ENCODE peak calls at places on chromosome 5, in eight cellular contexts. O is caudate nucleus; V is CD4-positive, CD25-positive, alpha-beta regulatory T cell; R is WTC11; E is stimulated activated CD8-positive, alpha-beta memory T cell treated with anti-CD3 and anti-CD28 coated beads, Interleukin-12 subunit alpha, Interleukin-12 subunit beta, amount 100 ng/mL, for 1 hour; Z is AG08396; T is NCI-H1092; K is right atrium auricular region. C is an unnamed sample.
A peak's percentile ranks its signal among the peaks of the same experiment; 100 is the strongest.

GRCh38 chr5:181236954-181237641 is 6.6 kb downstream of the RACK1 start:
- DNase-seq in O (no peak), V (no peak), R (no peak), E (no peak), Z (no peak), T (no peak), K (no peak), C (no peak)

GRCh38 chr5:140338336-140338735 is 8.1 kb downstream of the HBEGF start:
- DNase-seq in O (no peak), V (no peak), R (no peak), E (no peak), Z (no peak), T (no peak), K (no peak), C (no peak)

GRCh38 chr5:119255571-119256356 is 100.1 kb upstream of the TNFAIP8 start:
- DNase-seq in O (no peak), V (no peak), R (peak; percentile 67), E (no peak), Z (no peak), T (no peak), K (no peak), C (no peak)

GRCh38 chr5:59673438-59674058 is 220.0 kb downstream of the PDE4D start:
- DNase-seq in O (no peak), V (peak; percentile 39), R (no peak), E (peak; percentile 5), Z (peak; percentile 20), T (peak; percentile 4), K (no peak), C (peak; percentile 27)

GRCh38 chr5:174242573-174242972 is 197.1 kb downstream of the NSG2 start:
- DNase-seq in O (no peak), V (no peak), R (no peak), E (no peak), Z (no peak), T (no peak), K (no peak), C (no peak)

GRCh38 chr5:1016036-1016435 is 7.4 kb downstream of the NKD2 start:
- DNase-seq in O (no peak), V (no peak), R (no peak), E (no peak), Z (no peak), T (no peak), K (no peak), C (no peak)

GRCh38 chr5:57215629-57216195 is 41.9 kb downstream of the GPBP1 start:
- DNase-seq in O (no peak), V (no peak), R (no peak), E (no peak), Z (no peak), T (no peak), K (no peak), C (no peak)

GRCh38 chr5:32551194-32551593 is 34.2 kb upstream of the SUB1 start:
- DNase-seq in O (no peak), V (no peak), R (no peak), E (no peak), Z (no peak), T (no peak), K (no peak), C (no peak)

GRCh38 chr5:77986261-77986660 is 210.1 kb upstream of the TBCA start:
- DNase-seq in O (no peak), V (no peak), R (no peak), E (no peak), Z (no peak), T (no peak), K (no peak), C (no peak)

GRCh38 chr5:6279607-6280006 is 98.7 kb downstream of the MED10 start:
- DNase-seq in O (no peak), V (no peak), R (no peak), E (no peak), Z (no peak), T (no peak), K (no peak), C (peak; percentile 35)

GRCh38 chr5:88695232-88695631 is 187.8 kb downstream of the MEF2C start:
- DNase-seq in O (no peak), V (no peak), R (no peak), E (no peak), Z (no peak), T (no peak), K (no peak), C (no peak)

GRCh38 chr5:119179857-119180641 is 109.2 kb downstream of the DMXL1 start:
- DNase-seq in O (no peak), V (no peak), R (no peak), E (no peak), Z (peak; percentile 6), T (no peak), K (no peak), C (no peak)

GRCh38 chr5:125106881-125107280 is 360.4 kb upstream of the ZNF608 start:
- DNase-seq in O (no peak), V (no peak), R (no peak), E (no peak), Z (no peak), T (no peak), K (no peak), C (no peak)

GRCh38 chr5:140632366-140633080 is 452 bp downstream of the CD14 start:
- DNase-seq in O (peak; percentile 59), V (peak; percentile 74), R (no peak), E (peak; percentile 19), Z (peak; percentile 41), T (no peak), K (peak; percentile 68), C (no peak)

GRCh38 chr5:168076561-168076991 is 214.9 kb upstream of the WWC1 start:
- DNase-seq in O (no peak), V (no peak), R (peak; percentile 79), E (no peak), Z (peak; percentile 10), T (no peak), K (no peak), C (no peak)

GRCh38 chr5:173451031-173451430 is 122.8 kb upstream of the STC2 start:
- DNase-seq in O (no peak), V (peak; percentile 12), R (peak; percentile 50), E (no peak), Z (no peak), T (no peak), K (no peak), C (peak; percentile 29)

GRCh38 chr5:142357469-142358090 is 32.8 kb upstream of the SPRY4 start:
- DNase-seq in O (no peak), V (peak; percentile 13), R (no peak), E (no peak), Z (no peak), T (no peak), K (no peak), C (no peak)

GRCh38 chr5:154449786-154450185 is 4.0 kb downstream of the SAP30L start:
- DNase-seq in O (no peak), V (no peak), R (no peak), E (no peak), Z (peak; percentile 10), T (no peak), K (no peak), C (no peak)

GRCh38 chr5:135557034-135557838 is 21.5 kb upstream of the NEUROG1 start:
- DNase-seq in O (no peak), V (no peak), R (no peak), E (no peak), Z (no peak), T (no peak), K (no peak), C (no peak)

GRCh38 chr5:142512680-142513042 is 173.2 kb downstream of the FGF1 start:
- DNase-seq in O (no peak), V (no peak), R (no peak), E (no peak), Z (peak; percentile 62), T (no peak), K (no peak), C (no peak)

GRCh38 chr5:134086943-134087305 is 27.6 kb upstream of the TCF7 start:
- DNase-seq in O (no peak), V (peak; percentile 73), R (no peak), E (peak; percentile 74), Z (no peak), T (no peak), K (no peak), C (no peak)

GRCh38 chr5:180007582-180007981 is 64.0 kb downstream of the RNF130 start:
- DNase-seq in O (no peak), V (no peak), R (peak; percentile 18), E (no peak), Z (no peak), T (no peak), K (no peak), C (no peak)

GRCh38 chr5:177389368-177390169 is 5.3 kb downstream of the SLC34A1 start:
- DNase-seq in O (no peak), V (peak; percentile 66), R (no peak), E (no peak), Z (peak; percentile 86), T (no peak), K (peak; percentile 66), C (no peak)

GRCh38 chr5:101728933-101729332 is 567.2 kb downstream of the SLCO4C1 start:
- DNase-seq in O (no peak), V (no peak), R (no peak), E (no peak), Z (no peak), T (no peak), K (no peak), C (peak; percentile 23)

GRCh38 chr5:134451618-134452505 is 40.2 kb upstream of the CDKN2AIPNL start:
- DNase-seq in O (no peak), V (no peak), R (no peak), E (no peak), Z (peak; percentile 83), T (no peak), K (peak; percentile 77), C (no peak)

GRCh38 chr5:39176740-39177628 is 42.4 kb downstream of the FYB1 start:
- DNase-seq in O (no peak), V (peak; percentile 70), R (no peak), E (no peak), Z (no peak), T (no peak), K (no peak), C (no peak)

GRCh38 chr5:57550132-57550531 is 67.5 kb upstream of the ACTBL2 start:
- DNase-seq in O (no peak), V (no peak), R (peak; percentile 11), E (no peak), Z (no peak), T (no peak), K (no peak), C (no peak)

GRCh38 chr5:4868140-4868735 is 271.9 kb upstream of the ADAMTS16 start:
- DNase-seq in O (no peak), V (peak; percentile 15), R (peak; percentile 82), E (peak; percentile 3), Z (peak; percentile 50), T (peak; percentile 29), K (no peak), C (peak; percentile 65)

GRCh38 chr5:62718368-62718767 is 139.7 kb downstream of the LRRC70 start:
- DNase-seq in O (no peak), V (no peak), R (peak; percentile 16), E (no peak), Z (no peak), T (no peak), K (no peak), C (no peak)

GRCh38 chr5:124593952-124594351 is 152.5 kb downstream of the ZNF608 start:
- DNase-seq in O (no peak), V (no peak), R (no peak), E (no peak), Z (no peak), T (no peak), K (no peak), C (no peak)

GRCh38 chr5:52880541-52880940 is 92.8 kb downstream of the ITGA1 start:
- DNase-seq in O (no peak), V (no peak), R (no peak), E (no peak), Z (no peak), T (no peak), K (no peak), C (no peak)

GRCh38 chr5:154674029-154674428 is 81.1 kb upstream of the LARP1 start:
- DNase-seq in O (no peak), V (no peak), R (no peak), E (no peak), Z (no peak), T (no peak), K (no peak), C (no peak)

GRCh38 chr5:9170026-9170425 is 375.8 kb downstream of the SEMA5A start:
- DNase-seq in O (no peak), V (no peak), R (no peak), E (no peak), Z (no peak), T (no peak), K (no peak), C (no peak)

GRCh38 chr5:168831438-168831837 is 252.3 kb upstream of the PANK3 start:
- DNase-seq in O (no peak), V (no peak), R (no peak), E (no peak), Z (no peak), T (no peak), K (no peak), C (no peak)